ENCODE peak calls at places on chromosomes 1 and 21, in six cellular contexts. One of them, this sample, is unnamed.

GRCh38 chr1:177526201-177526600 is 355.4 kb downstream of the BRINP2 start:
- DNase-seq in renal cortical epithelial cell: no peak
- DNase-seq in A549: no peak
- DNase-seq in stimulated activated CD4-positive, alpha-beta T cell treated with anti-CD3 and anti-CD28 coated beads, Interleukin-15, amount 100 ng/mL, for 1 hour: no peak
- DNase-seq in fibroblast of mammary gland: no peak
- DNase-seq in left colon: no peak
- DNase-seq in this sample: no peak

GRCh38 chr21:20040768-20041167 is 957.4 kb upstream of the NCAM2 start:
- DNase-seq in renal cortical epithelial cell: no peak
- DNase-seq in left colon: no peak
- DNase-seq in fibroblast of mammary gland: no peak
- DNase-seq in stimulated activated CD4-positive, alpha-beta T cell treated with anti-CD3 and anti-CD28 coated beads, Interleukin-15, amount 100 ng/mL, for 1 hour: no peak
- DNase-seq in A549: no peak
- DNase-seq in this sample: peak

GRCh38 chr21:32962286-32962685 is 63.4 kb upstream of the OLIG2 start:
- DNase-seq in stimulated activated CD4-positive, alpha-beta T cell treated with anti-CD3 and anti-CD28 coated beads, Interleukin-15, amount 100 ng/mL, for 1 hour: no peak
- DNase-seq in fibroblast of mammary gland: no peak
- DNase-seq in renal cortical epithelial cell: no peak
- DNase-seq in A549: no peak
- DNase-seq in left colon: no peak
- DNase-seq in this sample: no peak

GRCh38 chr1:8439015-8439702 is 121.2 kb downstream of the SLC45A1 start:
- DNase-seq in fibroblast of mammary gland: peak
- DNase-seq in left colon: peak
- DNase-seq in A549: no peak
- DNase-seq in renal cortical epithelial cell: peak
- DNase-seq in stimulated activated CD4-positive, alpha-beta T cell treated with anti-CD3 and anti-CD28 coated beads, Interleukin-15, amount 100 ng/mL, for 1 hour: no peak
- DNase-seq in this sample: peak

GRCh38 chr1:209008586-209008985 is 574.9 kb upstream of the CAMK1G start:
- DNase-seq in left colon: no peak
- DNase-seq in renal cortical epithelial cell: no peak
- DNase-seq in A549: no peak
- DNase-seq in fibroblast of mammary gland: no peak
- DNase-seq in stimulated activated CD4-positive, alpha-beta T cell treated with anti-CD3 and anti-CD28 coated beads, Interleukin-15, amount 100 ng/mL, for 1 hour: no peak
- DNase-seq in this sample: no peak

GRCh38 chr1:99952522-99952921 is 17.3 kb upstream of the SLC35A3 start:
- DNase-seq in renal cortical epithelial cell: no peak
- DNase-seq in left colon: no peak
- DNase-seq in fibroblast of mammary gland: no peak
- DNase-seq in stimulated activated CD4-positive, alpha-beta T cell treated with anti-CD3 and anti-CD28 coated beads, Interleukin-15, amount 100 ng/mL, for 1 hour: no peak
- DNase-seq in A549: no peak
- DNase-seq in this sample: no peak

GRCh38 chr1:36760081-36760480 is 274.2 kb downstream of the GRIK3 start:
- DNase-seq in A549: no peak
- DNase-seq in left colon: no peak
- DNase-seq in renal cortical epithelial cell: no peak
- DNase-seq in fibroblast of mammary gland: no peak
- DNase-seq in stimulated activated CD4-positive, alpha-beta T cell treated with anti-CD3 and anti-CD28 coated beads, Interleukin-15, amount 100 ng/mL, for 1 hour: no peak
- DNase-seq in this sample: no peak

GRCh38 chr1:10724052-10724494 is 72.4 kb downstream of the CASZ1 start:
- DNase-seq in renal cortical epithelial cell: peak
- DNase-seq in stimulated activated CD4-positive, alpha-beta T cell treated with anti-CD3 and anti-CD28 coated beads, Interleukin-15, amount 100 ng/mL, for 1 hour: no peak
- DNase-seq in left colon: peak
- DNase-seq in A549: peak
- DNase-seq in fibroblast of mammary gland: peak
- DNase-seq in this sample: peak

GRCh38 chr1:182149411-182149965 is 88.0 kb upstream of the ZNF648 start:
- DNase-seq in fibroblast of mammary gland: peak
- DNase-seq in A549: no peak
- DNase-seq in stimulated activated CD4-positive, alpha-beta T cell treated with anti-CD3 and anti-CD28 coated beads, Interleukin-15, amount 100 ng/mL, for 1 hour: no peak
- DNase-seq in left colon: no peak
- DNase-seq in renal cortical epithelial cell: peak
- DNase-seq in this sample: peak

GRCh38 chr1:74513901-74514300 is 1.5 kb upstream of the LRRC53 start:
- DNase-seq in fibroblast of mammary gland: no peak
- DNase-seq in renal cortical epithelial cell: no peak
- DNase-seq in left colon: no peak
- DNase-seq in stimulated activated CD4-positive, alpha-beta T cell treated with anti-CD3 and anti-CD28 coated beads, Interleukin-15, amount 100 ng/mL, for 1 hour: no peak
- DNase-seq in A549: no peak
- DNase-seq in this sample: no peak

GRCh38 chr1:67190410-67190809 is 24.2 kb downstream of the IL23R start:
- DNase-seq in fibroblast of mammary gland: no peak
- DNase-seq in left colon: no peak
- DNase-seq in stimulated activated CD4-positive, alpha-beta T cell treated with anti-CD3 and anti-CD28 coated beads, Interleukin-15, amount 100 ng/mL, for 1 hour: no peak
- DNase-seq in A549: no peak
- DNase-seq in renal cortical epithelial cell: no peak
- DNase-seq in this sample: no peak

GRCh38 chr1:156504062-156504813 is 3.7 kb upstream of the MEF2D start:
- DNase-seq in A549: no peak
- DNase-seq in fibroblast of mammary gland: no peak
- DNase-seq in left colon: no peak
- DNase-seq in renal cortical epithelial cell: no peak
- DNase-seq in stimulated activated CD4-positive, alpha-beta T cell treated with anti-CD3 and anti-CD28 coated beads, Interleukin-15, amount 100 ng/mL, for 1 hour: no peak
- DNase-seq in this sample: no peak

GRCh38 chr1:72439036-72439435 is 156.7 kb upstream of the NEGR1 start:
- DNase-seq in left colon: no peak
- DNase-seq in fibroblast of mammary gland: peak
- DNase-seq in stimulated activated CD4-positive, alpha-beta T cell treated with anti-CD3 and anti-CD28 coated beads, Interleukin-15, amount 100 ng/mL, for 1 hour: no peak
- DNase-seq in A549: no peak
- DNase-seq in renal cortical epithelial cell: peak
- DNase-seq in this sample: peak

GRCh38 chr1:53574621-53575020 is 115.4 kb downstream of the DMRTB1 start:
- DNase-seq in renal cortical epithelial cell: no peak
- DNase-seq in stimulated activated CD4-positive, alpha-beta T cell treated with anti-CD3 and anti-CD28 coated beads, Interleukin-15, amount 100 ng/mL, for 1 hour: no peak
- DNase-seq in A549: no peak
- DNase-seq in fibroblast of mammary gland: no peak
- DNase-seq in left colon: no peak
- DNase-seq in this sample: no peak

GRCh38 chr1:20059847-20060246 is 10.1 kb upstream of the PLA2G5 start:
- DNase-seq in renal cortical epithelial cell: no peak
- DNase-seq in fibroblast of mammary gland: no peak
- DNase-seq in A549: no peak
- DNase-seq in left colon: no peak
- DNase-seq in stimulated activated CD4-positive, alpha-beta T cell treated with anti-CD3 and anti-CD28 coated beads, Interleukin-15, amount 100 ng/mL, for 1 hour: no peak
- DNase-seq in this sample: no peak

GRCh38 chr1:112879834-112880233 is 76.2 kb downstream of the SLC16A1 start:
- DNase-seq in A549: no peak
- DNase-seq in fibroblast of mammary gland: no peak
- DNase-seq in stimulated activated CD4-positive, alpha-beta T cell treated with anti-CD3 and anti-CD28 coated beads, Interleukin-15, amount 100 ng/mL, for 1 hour: no peak
- DNase-seq in left colon: no peak
- DNase-seq in renal cortical epithelial cell: no peak
- DNase-seq in this sample: no peak

GRCh38 chr1:82775402-82776000 is 974.8 kb downstream of the ADGRL2 start:
- DNase-seq in stimulated activated CD4-positive, alpha-beta T cell treated with anti-CD3 and anti-CD28 coated beads, Interleukin-15, amount 100 ng/mL, for 1 hour: peak
- DNase-seq in renal cortical epithelial cell: peak
- DNase-seq in left colon: peak
- DNase-seq in fibroblast of mammary gland: peak
- DNase-seq in A549: peak
- DNase-seq in this sample: peak

GRCh38 chr1:2208309-2209239 is 14.0 kb upstream of the FAAP20 start:
- DNase-seq in fibroblast of mammary gland: peak
- DNase-seq in left colon: peak
- DNase-seq in renal cortical epithelial cell: peak
- DNase-seq in A549: peak
- DNase-seq in stimulated activated CD4-positive, alpha-beta T cell treated with anti-CD3 and anti-CD28 coated beads, Interleukin-15, amount 100 ng/mL, for 1 hour: no peak
- DNase-seq in this sample: peak

GRCh38 chr1:9410737-9411297 is 118.1 kb downstream of the SPSB1 start:
- DNase-seq in stimulated activated CD4-positive, alpha-beta T cell treated with anti-CD3 and anti-CD28 coated beads, Interleukin-15, amount 100 ng/mL, for 1 hour: no peak
- DNase-seq in left colon: no peak
- DNase-seq in fibroblast of mammary gland: peak
- DNase-seq in renal cortical epithelial cell: peak
- DNase-seq in A549: no peak
- DNase-seq in this sample: peak

GRCh38 chr1:27504588-27505419 is 14.8 kb upstream of the WASF2 start:
- DNase-seq in A549: no peak
- DNase-seq in left colon: peak
- DNase-seq in renal cortical epithelial cell: no peak
- DNase-seq in fibroblast of mammary gland: peak
- DNase-seq in stimulated activated CD4-positive, alpha-beta T cell treated with anti-CD3 and anti-CD28 coated beads, Interleukin-15, amount 100 ng/mL, for 1 hour: no peak
- DNase-seq in this sample: peak

GRCh38 chr1:166730299-166730888 is 108.9 kb upstream of the POGK start:
- DNase-seq in renal cortical epithelial cell: peak
- DNase-seq in fibroblast of mammary gland: no peak
- DNase-seq in stimulated activated CD4-positive, alpha-beta T cell treated with anti-CD3 and anti-CD28 coated beads, Interleukin-15, amount 100 ng/mL, for 1 hour: no peak
- DNase-seq in left colon: no peak
- DNase-seq in A549: no peak
- DNase-seq in this sample: peak

GRCh38 chr1:153953859-153954365 is 4.5 kb downstream of the CRTC2 start:
- DNase-seq in fibroblast of mammary gland: no peak
- DNase-seq in renal cortical epithelial cell: no peak
- DNase-seq in left colon: no peak
- DNase-seq in stimulated activated CD4-positive, alpha-beta T cell treated with anti-CD3 and anti-CD28 coated beads, Interleukin-15, amount 100 ng/mL, for 1 hour: no peak
- DNase-seq in A549: no peak
- DNase-seq in this sample: no peak

GRCh38 chr1:110055493-110056283 is 14.8 kb downstream of the ALX3 start:
- DNase-seq in left colon: no peak
- DNase-seq in stimulated activated CD4-positive, alpha-beta T cell treated with anti-CD3 and anti-CD28 coated beads, Interleukin-15, amount 100 ng/mL, for 1 hour: no peak
- DNase-seq in fibroblast of mammary gland: peak
- DNase-seq in renal cortical epithelial cell: no peak
- DNase-seq in A549: no peak
- DNase-seq in this sample: peak